ENCODE peak calls at places on chromosomes 5 and 9, in seven cellular contexts. Q is fibroblast of pulmonary artery, C is kidney, B is fibroblast of mammary gland, G is hepatocyte, D is lung, U is AG04450. T is an unnamed sample.
A peak's percentile ranks its signal among the peaks of the same experiment; 100 is the strongest.

GRCh38 chr9:15755660-15756059 is 202.8 kb downstream of the CCDC171 start:
- DNase-seq in U (no peak), B (peak; percentile 11), Q (no peak), G (no peak), C (no peak), D (no peak), T (no peak)

GRCh38 chr9:113709721-113710120 is 166.4 kb upstream of the ZNF618 start:
- DNase-seq in U (no peak), Q (no peak), G (no peak), D (no peak), C (no peak), B (no peak), T (no peak)

GRCh38 chr5:65102826-65103673 is 334.3 kb downstream of the CWC27 start:
- DNase-seq in Q (peak; percentile 63), G (peak; percentile 67), D (peak; percentile 69), U (no peak), B (peak; percentile 62), C (peak; percentile 85), T (no peak)

GRCh38 chr5:90873033-90873517 is 314.5 kb downstream of the ADGRV1 start:
- DNase-seq in Q (no peak), B (no peak), G (no peak), D (no peak), C (no peak), U (no peak), T (no peak)

GRCh38 chr5:34496258-34496657 is 159.9 kb upstream of the RAI14 start:
- DNase-seq in G (no peak), B (peak; percentile 45), D (no peak), U (no peak), Q (no peak), C (no peak), T (no peak)

GRCh38 chr5:14216372-14216771 is 73.2 kb downstream of the TRIO start:
- DNase-seq in D (no peak), U (no peak), B (peak; percentile 38), Q (no peak), C (no peak), G (no peak), T (no peak)

GRCh38 chr9:130118841-130119520 is 53.2 kb upstream of the NCS1 start:
- DNase-seq in C (peak; percentile 91), D (no peak), U (no peak), Q (no peak), B (peak; percentile 33), G (no peak), T (no peak)

GRCh38 chr5:140084466-140084865 is 29.4 kb upstream of the PURA start:
- DNase-seq in C (no peak), G (no peak), Q (no peak), U (no peak), B (no peak), D (no peak), T (no peak)

GRCh38 chr9:101586651-101587050 is 8.1 kb downstream of the PPP3R2 start:
- DNase-seq in B (no peak), G (no peak), Q (no peak), C (no peak), D (no peak), U (no peak), T (no peak)

GRCh38 chr5:123116757-123117156 is 27.7 kb downstream of the PRDM6 start:
- DNase-seq in C (no peak), Q (no peak), D (no peak), G (no peak), B (no peak), U (no peak), T (no peak)

GRCh38 chr5:131994090-131994489 is 17.4 kb downstream of the ACSL6 start:
- DNase-seq in C (peak; percentile 19), B (no peak), U (no peak), G (no peak), Q (no peak), D (no peak), T (no peak)

GRCh38 chr9:107176701-107177100 is 106.4 kb upstream of the RAD23B start:
- DNase-seq in D (no peak), Q (peak; percentile 64), G (peak; percentile 31), C (no peak), U (no peak), B (peak; percentile 86), T (no peak)

GRCh38 chr9:96219615-96220257 is 82.2 kb downstream of the HSD17B3 start:
- DNase-seq in C (peak; percentile 81), G (peak; percentile 19), B (peak; percentile 61), D (no peak), Q (peak; percentile 26), U (no peak), T (no peak)

GRCh38 chr5:38265546-38266179 is 7.3 kb downstream of the EGFLAM start:
- DNase-seq in U (peak; percentile 15), G (peak; percentile 82), B (peak; percentile 48), Q (peak; percentile 65), D (peak; percentile 73), C (no peak), T (no peak)

DNA sequence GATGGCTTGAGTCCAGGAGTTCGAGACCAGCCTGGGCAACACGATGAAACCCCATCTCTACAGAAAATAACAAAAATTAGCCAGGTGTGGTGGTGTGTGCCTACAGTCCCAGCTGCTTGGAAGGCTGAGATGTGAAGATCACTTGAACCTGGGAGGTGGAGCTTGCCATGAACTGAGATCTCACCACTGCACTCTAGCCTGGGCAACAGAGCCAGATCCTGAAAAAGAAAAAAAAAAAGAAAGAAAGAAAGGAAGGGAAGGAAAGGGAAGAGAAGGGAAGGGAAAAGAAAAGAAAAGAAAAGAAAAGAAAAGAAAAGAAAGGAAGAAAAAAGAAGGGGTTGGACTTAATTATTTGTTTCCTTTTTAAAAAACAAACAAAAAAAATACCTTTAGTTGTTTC is 764.2 kb downstream of the IRX1 start:
- DNase-seq in U (no peak), B (no peak), C (no peak), Q (no peak), G (no peak), D (no peak), T (no peak)
- TF ChIP-seq CTCF in U (no peak), B (no peak), C (no peak), Q (no peak), G (no peak), D (no peak), T (no peak)

GRCh38 chr5:167049043-167049663 is 1242.3 kb upstream of the WWC1 start:
- DNase-seq in B (peak; percentile 71), C (no peak), D (no peak), G (peak; percentile 74), Q (peak; percentile 71), U (no peak), T (no peak)

GRCh38 chr5:167051369-167051768 is 1240.1 kb upstream of the WWC1 start:
- DNase-seq in B (peak; percentile 2), G (no peak), D (no peak), U (no peak), C (no peak), Q (peak; percentile 18), T (no peak)

GRCh38 chr5:167049771-167050567 is 1241.5 kb upstream of the WWC1 start:
- DNase-seq in G (no peak), Q (no peak), C (no peak), D (no peak), B (peak; percentile 52), U (no peak), T (no peak)

GRCh38 chr5:167050568-167051214 is 1240.8 kb upstream of the WWC1 start:
- DNase-seq in B (peak; percentile 71), G (no peak), C (no peak), D (no peak), Q (peak; percentile 65), U (no peak), T (no peak)
- TF ChIP-seq CTCF in B (peak; percentile 22), G (no peak), C (no peak), D (no peak), Q (no peak), U (no peak), T (no peak)

GRCh38 chr9:5072871-5073270 is 87.8 kb downstream of the JAK2 start:
- DNase-seq in Q (no peak), C (peak; percentile 34), U (no peak), B (no peak), G (no peak), D (no peak), T (no peak)

GRCh38 chr9:5073701-5074100 is 88.6 kb downstream of the JAK2 start:
- DNase-seq in Q (no peak), C (no peak), B (no peak), D (no peak), U (no peak), G (no peak), T (no peak)
- TF ChIP-seq CTCF in Q (no peak), C (no peak), B (no peak), D (no peak), U (no peak), G (no peak), T (no peak)

GRCh38 chr5:41112486-41113455 is 41.6 kb upstream of the MROH2B start:
- DNase-seq in C (no peak), D (no peak), Q (peak; percentile 39), B (peak; percentile 85), U (peak; percentile 80), G (no peak), T (peak; percentile 9)

GRCh38 chr5:41115281-41115680 is 44.1 kb upstream of the MROH2B start:
- DNase-seq in D (no peak), G (no peak), U (peak; percentile 76), Q (peak; percentile 75), B (peak; percentile 82), C (no peak), T (peak; percentile 74)

GRCh38 chr5:41122459-41122858 is 51.3 kb upstream of the MROH2B start:
- DNase-seq in D (no peak), Q (no peak), G (no peak), U (no peak), B (no peak), C (no peak), T (no peak)

GRCh38 chr5:41120600-41120999 is 49.5 kb upstream of the MROH2B start:
- DNase-seq in U (no peak), C (no peak), Q (no peak), D (no peak), G (no peak), B (no peak), T (no peak)

GRCh38 chr5:41118177-41118576 is 47.0 kb upstream of the MROH2B start:
- DNase-seq in Q (no peak), U (no peak), C (no peak), D (no peak), B (no peak), G (no peak), T (no peak)
- TF ChIP-seq CTCF in Q (no peak), U (peak; percentile 21), C (no peak), D (no peak), B (peak; percentile 9), G (no peak), T (no peak)

DNA sequence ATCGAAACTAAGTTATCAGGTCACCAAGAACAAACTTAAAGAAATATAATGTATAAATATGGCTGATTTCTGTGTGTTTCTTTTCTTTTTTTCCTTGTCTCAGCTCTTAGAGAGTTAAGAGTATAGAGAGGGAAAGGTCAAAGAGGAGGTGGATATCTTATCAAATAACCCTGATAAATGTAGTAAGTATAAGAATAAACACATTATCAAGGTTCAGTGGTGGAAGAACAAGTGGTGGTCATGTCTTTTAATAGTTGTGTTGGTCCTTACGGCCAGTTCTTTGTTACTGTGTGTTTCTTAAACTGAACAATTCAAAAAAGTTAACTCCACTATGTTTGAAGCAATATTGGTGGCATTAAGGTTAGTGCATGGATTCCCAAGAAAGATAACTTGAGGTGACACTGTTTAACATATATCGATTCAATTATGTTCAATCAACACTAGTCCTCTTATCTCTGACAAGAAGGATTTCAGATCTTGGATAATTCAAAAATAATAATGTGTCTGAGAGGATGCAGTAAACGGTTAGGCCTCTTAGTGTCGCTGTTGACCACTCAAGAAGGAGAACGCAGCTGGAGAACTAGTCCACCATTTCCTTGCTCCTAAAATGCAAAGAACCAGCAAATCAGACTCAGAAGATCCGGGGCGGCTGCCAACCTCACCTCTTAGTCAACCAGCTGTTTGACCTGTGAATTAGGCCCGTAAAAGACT is at the start of gene PCDHGA3:
- DNase-seq in B (peak; percentile 75), U (no peak), Q (peak; percentile 74), C (no peak), D (no peak), G (no peak), T (no peak)
- TF ChIP-seq CTCF in B (peak; percentile 60), U (no peak), Q (peak; percentile 49), C (no peak), D (no peak), G (no peak), T (peak; percentile 42)

GRCh38 chr5:56314536-56314935 is 81.4 kb upstream of the ANKRD55 start:
- DNase-seq in B (peak; percentile 36), U (no peak), Q (peak; percentile 57), C (no peak), D (no peak), G (peak; percentile 39), T (no peak)
- TF ChIP-seq CTCF in B (peak; percentile 77), U (peak; percentile 55), Q (peak; percentile 75), C (no peak), D (no peak), G (peak; percentile 25), T (peak; percentile 45)

T was measured in BJ.